ENCODE peak calls at places on chromosomes 4 and X, in seven cellular contexts. C, K, H, Z, E, D and L are unnamed samples.

GRCh38 chr4:160193787-160194186 is 1090.9 kb downstream of the RAPGEF2 start:
- DNase-seq in C (no peak), K (no peak), H (no peak), Z (no peak), E (no peak), D (no peak), L (no peak)

GRCh38 chr4:82484987-82485783 is 54.8 kb downstream of the ENOPH1 start:
- DNase-seq in C (no peak), K (no peak), H (no peak), Z (peak), E (no peak), D (no peak), L (no peak)

GRCh38 chr4:118730683-118731082 is 45.5 kb downstream of the METTL14 start:
- DNase-seq in C (no peak), K (no peak), H (no peak), Z (no peak), E (no peak), D (no peak), L (no peak)

GRCh38 chrX:68831405-68832100 is 2.7 kb downstream of the EFNB1 start:
- DNase-seq in C (no peak), K (no peak), H (no peak), Z (no peak), E (peak), D (no peak), L (no peak)

GRCh38 chr4:48945981-48946380 is 39.4 kb upstream of the OCIAD2 start:
- DNase-seq in C (no peak), K (no peak), H (no peak), Z (no peak), E (no peak), D (no peak), L (no peak)

GRCh38 chrX:75158054-75158453 is 2.0 kb upstream of the ABCB7 start:
- DNase-seq in C (no peak), K (no peak), H (no peak), Z (no peak), E (no peak), D (no peak), L (no peak)

GRCh38 chrX:23292979-23293651 is 41.5 kb upstream of the PTCHD1 start:
- DNase-seq in C (no peak), K (no peak), H (peak), Z (no peak), E (no peak), D (no peak), L (no peak)

GRCh38 chrX:51459125-51459524 is 37.3 kb downstream of the NUDT11 start:
- DNase-seq in C (peak), K (no peak), H (peak), Z (peak), E (no peak), D (peak), L (peak)

GRCh38 chr4:64417974-64418373 is 8.7 kb upstream of the TECRL start:
- DNase-seq in C (peak), K (no peak), H (no peak), Z (peak), E (no peak), D (peak), L (peak)

GRCh38 chrX:100979881-100980607 is 10.5 kb downstream of the ARL13A start:
- DNase-seq in C (peak), K (no peak), H (no peak), Z (no peak), E (no peak), D (no peak), L (peak)

GRCh38 chrX:138775501-138775900 is 64.0 kb upstream of the FGF13 start:
- DNase-seq in C (peak), K (no peak), H (no peak), Z (peak), E (no peak), D (peak), L (peak)

GRCh38 chr4:86264269-86264668 is 95.6 kb downstream of the MAPK10 start:
- DNase-seq in C (no peak), K (no peak), H (no peak), Z (no peak), E (no peak), D (no peak), L (peak)

GRCh38 chrX:8724176-8724757 is 7.7 kb downstream of the ANOS1 start:
- DNase-seq in C (no peak), K (no peak), H (peak), Z (no peak), E (peak), D (no peak), L (no peak)
- TF ChIP-seq CTCF in C (no peak), K (no peak), H (no peak), Z (no peak), E (peak), D (no peak), L (no peak)

GRCh38 chrX:115054876-115055275 is 37.5 kb upstream of the IL13RA2 start:
- DNase-seq in C (peak), K (no peak), H (no peak), Z (no peak), E (no peak), D (peak), L (peak)

GRCh38 chrX:115053223-115053622 is 35.8 kb upstream of the IL13RA2 start:
- DNase-seq in C (no peak), K (no peak), H (no peak), Z (no peak), E (no peak), D (no peak), L (no peak)

DNA sequence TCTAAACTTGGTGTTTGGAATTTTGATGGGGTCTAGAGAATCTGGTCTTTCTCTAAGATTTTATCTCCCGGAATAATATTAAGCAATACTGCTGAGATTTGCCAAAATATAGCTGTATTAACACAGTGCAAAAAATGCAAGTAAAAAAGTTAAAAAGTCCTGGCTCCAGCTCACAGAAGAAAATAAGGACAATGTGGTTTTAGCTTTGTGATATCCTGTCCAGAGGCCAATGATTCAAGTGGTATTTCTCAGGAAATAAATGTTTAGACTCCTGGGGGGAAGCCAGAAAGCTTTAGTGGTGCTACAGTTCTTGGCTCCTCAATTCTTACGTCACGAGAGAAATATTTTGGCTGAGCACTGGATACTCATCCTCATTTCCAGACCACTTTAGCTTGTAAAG is 40.9 kb upstream of the IL13RA2 start:
- DNase-seq in C (peak), K (no peak), H (no peak), Z (peak), E (no peak), D (peak), L (peak)
- H3K4me3 ChIP-seq in C (no peak), K (no peak), H (no peak), Z (no peak), E (no peak), D (no peak), L (no peak)

GRCh38 chr4:154691229-154691628 is 52.6 kb upstream of the LRAT start:
- DNase-seq in C (no peak), K (no peak), H (no peak), Z (no peak), E (no peak), D (no peak), L (no peak)

GRCh38 chr4:154692311-154692818 is 51.4 kb upstream of the LRAT start:
- DNase-seq in C (no peak), K (no peak), H (no peak), Z (no peak), E (no peak), D (no peak), L (no peak)

GRCh38 chr4:154683956-154684681 is 59.7 kb upstream of the LRAT start:
- DNase-seq in C (no peak), K (no peak), H (no peak), Z (no peak), E (no peak), D (no peak), L (no peak)

GRCh38 chr4:154687840-154688239 is 56.0 kb upstream of the LRAT start:
- DNase-seq in C (no peak), K (no peak), H (no peak), Z (no peak), E (no peak), D (no peak), L (no peak)

DNA sequence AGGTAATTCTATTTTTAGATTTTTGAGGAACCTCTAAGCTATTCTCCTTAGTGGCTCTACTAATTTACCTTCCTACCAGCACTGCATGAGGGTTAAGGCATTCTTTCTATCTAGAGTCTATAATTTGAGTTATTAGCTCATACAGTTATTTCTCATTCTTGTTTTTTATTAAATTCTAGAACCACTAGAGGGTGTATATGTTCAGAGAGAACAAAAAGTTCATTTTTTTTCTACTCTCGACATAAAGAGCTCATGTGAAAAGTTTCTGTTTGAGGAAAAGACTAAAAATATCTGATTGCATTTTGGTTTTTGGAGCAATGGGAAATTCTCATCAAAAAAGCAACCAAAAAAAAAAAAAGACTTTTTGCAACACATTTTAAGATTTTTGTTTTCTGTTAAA is 57.0 kb upstream of the LRAT start:
- DNase-seq in C (peak), K (no peak), H (no peak), Z (peak), E (no peak), D (peak), L (peak)
- TF ChIP-seq CTCF in C (peak), K (no peak), H (no peak), Z (peak), E (peak), D (peak), L (peak)

GRCh38 chr4:184803884-184804283 is 21.9 kb downstream of the ACSL1 start:
- DNase-seq in C (no peak), K (no peak), H (no peak), Z (no peak), E (no peak), D (no peak), L (peak)

GRCh38 chr4:184803133-184803532 is 22.6 kb downstream of the ACSL1 start:
- DNase-seq in C (no peak), K (no peak), H (no peak), Z (no peak), E (no peak), D (no peak), L (no peak)

GRCh38 chr4:184801781-184802180 is 24.0 kb downstream of the ACSL1 start:
- DNase-seq in C (peak), K (no peak), H (no peak), Z (no peak), E (no peak), D (peak), L (peak)

GRCh38 chr4:184804621-184805020 is 21.1 kb downstream of the ACSL1 start:
- DNase-seq in C (no peak), K (no peak), H (no peak), Z (no peak), E (no peak), D (no peak), L (no peak)

DNA sequence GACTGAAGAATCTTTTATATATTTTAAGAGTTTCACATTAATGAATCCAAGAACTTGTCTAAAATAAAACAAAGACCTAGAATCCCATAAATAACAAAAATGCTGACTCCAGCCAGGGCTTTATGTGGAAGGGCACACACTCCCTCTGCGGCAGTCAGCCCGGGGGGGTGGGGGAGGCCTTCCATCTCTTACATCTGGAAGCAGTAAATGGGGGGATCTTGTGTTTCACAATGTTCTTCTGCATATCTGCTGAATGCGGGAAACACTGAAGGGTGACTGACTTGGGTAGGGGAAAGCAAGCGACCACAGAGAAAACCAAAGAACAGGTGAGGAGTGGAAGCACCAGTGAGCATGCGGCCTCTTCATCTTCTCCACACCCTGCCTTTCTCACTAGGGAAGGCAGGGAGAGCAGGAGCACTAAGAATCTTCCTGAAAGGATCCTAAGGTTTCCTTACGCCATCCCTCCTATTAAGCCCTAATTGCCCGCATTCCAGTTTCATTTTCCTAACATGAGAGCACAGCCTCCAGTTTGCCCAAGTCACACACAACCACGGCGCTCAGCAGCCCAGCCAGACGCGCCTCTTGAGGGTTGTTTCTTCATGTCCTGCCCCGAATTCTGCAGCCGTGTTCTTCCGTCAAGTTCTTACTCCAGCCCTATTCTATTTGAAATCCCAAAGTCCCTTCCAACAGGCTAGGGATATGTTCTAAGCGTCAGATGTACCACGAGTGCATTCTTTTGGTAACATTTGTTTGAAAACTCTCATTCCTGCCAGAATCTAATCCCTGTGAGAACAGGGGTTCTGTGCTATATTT is 23.4 kb downstream of the ACSL1 start:
- DNase-seq in C (no peak), K (no peak), H (no peak), Z (no peak), E (no peak), D (peak), L (no peak)
- H3K4me3 ChIP-seq in C (no peak), K (no peak), H (no peak), Z (no peak), E (no peak), D (no peak), L (no peak)

DNA sequence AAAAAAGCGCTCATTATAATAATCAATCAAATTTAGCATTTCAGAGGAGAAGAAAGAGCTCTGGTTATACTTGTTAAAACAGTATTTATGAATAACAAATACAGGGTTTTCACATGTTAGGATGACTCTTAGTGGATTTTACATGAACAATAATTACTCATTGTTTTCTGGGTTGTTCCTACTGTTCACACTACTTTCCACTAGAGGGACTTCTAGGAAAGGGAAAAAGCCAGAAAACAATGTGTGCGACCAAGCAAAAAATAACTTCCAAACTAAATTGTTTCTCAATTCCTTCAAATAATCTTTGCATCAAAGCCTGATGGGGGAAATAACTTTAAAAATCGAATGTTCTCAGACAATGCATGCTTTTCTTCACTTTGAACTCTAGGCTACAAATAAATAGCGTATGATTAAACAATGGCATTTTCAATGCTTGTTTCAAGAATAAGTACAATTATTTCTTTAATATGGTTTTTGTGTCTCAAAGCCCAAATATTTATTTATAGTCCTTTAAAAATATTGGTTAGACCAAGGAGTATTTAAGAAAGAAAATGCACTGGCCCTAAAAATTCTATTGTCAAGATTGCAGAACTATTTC is 72.0 kb upstream of the ETNPPL start:
- DNase-seq in C (peak), K (no peak), H (no peak), Z (peak), E (no peak), D (peak), L (peak)
- TF ChIP-seq CTCF in C (peak), K (no peak), H (peak), Z (peak), E (peak), D (peak), L (peak)

GRCh38 chr4:61332671-61333070 is 132.5 kb downstream of the ADGRL3 start:
- DNase-seq in C (no peak), K (no peak), H (no peak), Z (peak), E (no peak), D (no peak), L (no peak)

GRCh38 chr4:61336911-61337310 is 136.8 kb downstream of the ADGRL3 start:
- DNase-seq in C (no peak), K (no peak), H (no peak), Z (no peak), E (peak), D (no peak), L (no peak)

GRCh38 chr4:61335364-61335763 is 135.2 kb downstream of the ADGRL3 start:
- DNase-seq in C (no peak), K (no peak), H (no peak), Z (no peak), E (no peak), D (no peak), L (no peak)

GRCh38 chr4:61333490-61333889 is 133.4 kb downstream of the ADGRL3 start:
- DNase-seq in C (no peak), K (no peak), H (no peak), Z (no peak), E (no peak), D (no peak), L (no peak)

GRCh38 chr4:61336488-61336887 is 136.4 kb downstream of the ADGRL3 start:
- DNase-seq in C (no peak), K (no peak), H (no peak), Z (no peak), E (peak), D (no peak), L (no peak)
- H3K4me3 ChIP-seq in C (no peak), K (no peak), H (no peak), Z (no peak), E (peak), D (no peak), L (no peak)

GRCh38 chr4:148415500-148415899 is 26.7 kb downstream of the NR3C2 start:
- DNase-seq in C (no peak), K (no peak), H (peak), Z (peak), E (no peak), D (peak), L (peak)
- TF ChIP-seq CTCF in C (peak), K (no peak), H (peak), Z (no peak), E (peak), D (no peak), L (no peak)